ENCODE peak calls at places on chromosomes 1 and 21, in four cellular contexts. One of them, this sample, is unnamed.

GRCh38 chr1:191901651-191902050 is 256.6 kb upstream of the RGS18 start:
- DNase-seq in HepG2: no peak
- DNase-seq in GM12878: no peak
- DNase-seq in K562: no peak
- DNase-seq in this sample: no peak

GRCh38 chr1:233675893-233676292 is 62.0 kb downstream of the KCNK1 start:
- DNase-seq in GM12878: peak
- DNase-seq in K562: peak
- DNase-seq in HepG2: no peak
- DNase-seq in this sample: no peak

GRCh38 chr1:234853906-234854647 is 244.1 kb upstream of the IRF2BP2 start:
- DNase-seq in HepG2: no peak
- DNase-seq in K562: no peak
- DNase-seq in GM12878: no peak
- DNase-seq in this sample: no peak

GRCh38 chr1:107597290-107597689 is 367.7 kb downstream of the VAV3 start:
- DNase-seq in HepG2: peak
- DNase-seq in GM12878: no peak
- DNase-seq in K562: no peak
- DNase-seq in this sample: no peak

GRCh38 chr1:19187852-19188251 is 22.2 kb downstream of the UBR4 start:
- DNase-seq in K562: no peak
- DNase-seq in HepG2: no peak
- DNase-seq in GM12878: no peak
- DNase-seq in this sample: no peak

GRCh38 chr1:21670059-21670881 is 1.1 kb upstream of the RAP1GAP start:
- DNase-seq in K562: no peak
- DNase-seq in HepG2: no peak
- DNase-seq in GM12878: no peak
- DNase-seq in this sample: no peak

GRCh38 chr1:5705751-5706150 is 286.5 kb downstream of the NPHP4 start:
- DNase-seq in GM12878: no peak
- DNase-seq in HepG2: no peak
- DNase-seq in K562: no peak
- DNase-seq in this sample: no peak

GRCh38 chr1:70528591-70529333 is 117.7 kb downstream of the CTH start:
- DNase-seq in K562: peak
- DNase-seq in GM12878: no peak
- DNase-seq in HepG2: peak
- DNase-seq in this sample: peak

GRCh38 chr21:45590246-45590725 is 48.0 kb upstream of the SLC19A1 start:
- DNase-seq in GM12878: no peak
- DNase-seq in K562: peak
- DNase-seq in HepG2: no peak
- DNase-seq in this sample: peak

GRCh38 chr1:38197566-38197965 is 151.0 kb upstream of the POU3F1 start:
- DNase-seq in HepG2: no peak
- DNase-seq in K562: no peak
- DNase-seq in GM12878: no peak
- DNase-seq in this sample: no peak

GRCh38 chr21:33384851-33385331 is 18.3 kb upstream of the IFNGR2 start:
- DNase-seq in K562: no peak
- DNase-seq in HepG2: no peak
- DNase-seq in GM12878: no peak
- DNase-seq in this sample: no peak

GRCh38 chr21:33386222-33386784 is 16.9 kb upstream of the IFNGR2 start:
- DNase-seq in K562: peak
- DNase-seq in HepG2: no peak
- DNase-seq in GM12878: no peak
- DNase-seq in this sample: no peak

GRCh38 chr21:33388188-33388587 is 15.0 kb upstream of the IFNGR2 start:
- DNase-seq in HepG2: no peak
- DNase-seq in GM12878: no peak
- DNase-seq in K562: no peak
- DNase-seq in this sample: no peak

GRCh38 chr21:33380483-33380998 is 22.7 kb upstream of the IFNGR2 start:
- DNase-seq in HepG2: peak
- DNase-seq in GM12878: peak
- DNase-seq in K562: peak
- DNase-seq in this sample: no peak

DNA sequence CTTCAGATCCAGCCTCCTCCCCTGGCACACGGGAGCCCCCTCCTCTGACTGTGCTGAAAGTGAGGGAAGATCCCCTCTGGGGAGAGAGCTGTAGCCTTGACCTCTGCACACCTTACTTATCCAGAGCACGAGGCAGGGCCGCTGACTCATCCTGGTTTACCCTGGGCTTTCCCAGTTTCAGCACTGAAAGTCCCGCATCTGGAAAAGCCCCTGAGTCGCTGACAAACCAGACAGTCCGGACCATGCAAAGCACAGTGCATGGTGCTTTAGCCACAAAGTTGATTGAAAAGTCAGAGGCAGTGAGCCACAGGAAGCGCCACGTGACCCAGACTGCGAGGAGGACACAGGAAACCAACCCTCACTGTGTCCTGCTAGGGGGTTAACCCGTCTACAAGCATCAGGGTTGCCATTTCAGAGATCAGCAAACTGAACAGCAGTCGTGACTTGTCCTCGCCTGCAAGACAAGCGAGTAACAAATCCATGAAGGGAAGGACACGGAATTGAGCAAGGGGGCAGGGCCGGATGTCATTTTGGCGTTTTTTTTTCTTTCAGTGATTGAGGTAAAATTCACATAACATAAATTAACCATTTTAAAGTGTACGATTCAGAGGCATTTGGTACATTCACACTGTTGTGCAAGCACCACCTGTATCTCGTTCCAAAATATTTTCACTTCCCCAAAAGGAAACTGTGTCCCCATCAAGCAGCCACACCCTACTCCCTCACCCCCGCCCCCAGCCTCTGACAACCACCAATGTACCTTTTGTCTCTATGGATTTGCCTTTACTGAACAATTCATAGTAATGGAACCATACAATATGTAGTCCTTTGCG is 19.9 kb upstream of the IFNGR2 start:
- DNase-seq in K562: peak
- DNase-seq in HepG2: peak
- DNase-seq in GM12878: peak
- DNase-seq in this sample: no peak
- TF ChIP-seq ATF2 in K562: no peak
- TF ChIP-seq ATF2 in HepG2: peak
- TF ChIP-seq ATF2 in GM12878: peak
- TF ChIP-seq ATF2 in this sample: no peak

DNA sequence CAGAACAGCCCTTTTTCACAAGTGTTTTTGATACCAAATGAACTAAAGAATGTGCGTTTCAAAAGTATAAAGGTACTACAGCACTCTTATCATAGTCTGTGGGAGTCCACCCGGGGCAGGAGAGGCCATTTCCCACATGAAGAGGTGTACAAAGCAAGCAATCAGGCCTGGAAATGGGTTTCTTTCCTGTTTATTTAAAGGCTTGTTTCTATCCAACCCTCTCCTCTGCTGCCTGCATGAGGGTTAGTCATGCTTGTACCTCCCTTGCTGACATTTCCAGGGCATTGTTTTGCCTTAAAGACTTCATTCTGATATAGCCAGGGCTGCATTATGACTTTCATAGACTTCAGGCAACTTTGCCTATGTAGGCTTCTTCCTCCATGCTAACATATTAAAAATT is 11.6 kb downstream of the SELP start:
- DNase-seq in HepG2: no peak
- DNase-seq in GM12878: no peak
- DNase-seq in K562: no peak
- DNase-seq in this sample: no peak
- TF ChIP-seq SP1 in HepG2: no peak
- TF ChIP-seq SP1 in GM12878: no peak
- TF ChIP-seq SP1 in K562: no peak
- TF ChIP-seq SP1 in this sample: no peak

DNA sequence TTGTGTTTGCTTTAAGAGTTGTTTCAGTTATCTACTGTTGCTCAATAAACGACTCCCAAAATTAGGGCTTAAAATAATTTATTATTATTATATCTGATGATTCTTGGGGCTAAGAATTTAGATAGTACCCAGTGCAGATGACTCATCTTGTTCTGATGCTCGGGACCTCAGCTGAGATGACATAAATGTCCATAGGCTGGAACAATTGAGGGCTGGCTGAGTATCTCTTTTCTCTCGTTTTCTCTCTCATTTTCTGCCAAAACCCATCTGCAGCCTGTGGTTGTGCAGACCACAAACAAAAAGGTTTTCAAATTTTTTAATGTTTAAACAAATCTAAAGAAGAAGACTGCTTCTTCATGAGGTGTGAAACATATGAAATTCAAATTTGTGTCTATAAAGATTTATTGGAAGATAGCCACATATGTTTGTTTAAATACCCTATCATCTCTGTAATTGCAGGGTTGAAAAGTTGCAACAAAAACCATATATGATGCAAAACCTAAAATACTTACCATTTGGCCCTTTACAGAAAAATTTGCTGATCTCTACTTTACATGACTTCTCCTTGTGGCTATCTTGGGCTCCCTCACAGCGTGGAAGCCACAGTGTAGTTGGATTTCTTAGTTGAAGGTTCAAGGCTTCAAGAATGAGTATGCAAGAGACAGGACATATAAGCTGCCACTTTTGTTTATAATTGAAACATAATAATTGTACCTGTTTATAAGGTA is 14.8 kb upstream of the PTPRC start:
- DNase-seq in HepG2: no peak
- DNase-seq in GM12878: no peak
- DNase-seq in K562: no peak
- DNase-seq in this sample: no peak
- TF ChIP-seq GABPA in HepG2: no peak
- TF ChIP-seq GABPA in GM12878: no peak
- TF ChIP-seq GABPA in K562: no peak
- TF ChIP-seq GABPA in this sample: no peak

DNA sequence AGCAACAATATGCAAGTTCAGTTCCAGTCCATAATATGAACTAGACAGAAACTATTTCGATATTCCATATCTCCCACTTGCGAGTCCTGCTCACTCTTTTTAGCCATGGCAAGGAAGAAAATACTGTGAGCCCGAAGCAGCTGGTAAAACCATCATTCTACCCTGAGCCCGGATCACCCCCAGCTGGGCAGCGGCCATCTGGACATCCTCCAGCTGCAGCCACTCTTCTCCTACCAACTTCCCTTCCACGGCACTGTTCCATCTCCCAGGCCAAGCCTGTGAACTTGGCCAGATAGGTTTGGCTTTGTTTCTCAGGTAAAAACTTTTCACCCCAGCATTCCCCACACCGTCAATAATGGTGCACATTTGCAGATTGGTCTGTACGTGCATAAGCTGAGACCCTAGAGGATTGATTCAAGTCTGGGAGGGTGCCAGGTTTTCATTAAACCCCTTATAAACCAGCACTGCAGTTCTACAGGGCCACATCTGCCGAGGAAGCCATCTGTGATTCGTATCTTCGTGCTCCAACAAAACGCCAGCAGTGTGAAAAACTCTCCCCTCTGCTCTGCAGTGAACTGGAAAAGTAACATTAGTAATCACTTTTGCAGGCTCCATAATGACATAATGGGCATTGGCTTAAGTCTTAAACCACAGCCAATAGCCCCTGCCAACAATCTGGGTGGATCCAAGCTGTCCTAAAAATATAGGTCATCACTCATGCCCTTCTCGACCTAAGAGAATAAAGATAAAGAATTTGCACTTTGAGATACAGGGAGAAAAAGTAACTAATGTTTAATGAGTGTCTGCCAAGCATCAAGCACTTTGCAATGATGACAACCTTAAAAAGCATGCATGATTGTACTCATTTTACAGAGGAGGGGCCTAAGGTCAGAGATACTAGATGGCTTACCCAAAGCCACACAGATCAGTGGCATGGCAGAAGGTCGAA is 205.1 kb downstream of the PLPP3 start:
- DNase-seq in K562: no peak
- DNase-seq in HepG2: no peak
- DNase-seq in GM12878: no peak
- DNase-seq in this sample: no peak
- TF ChIP-seq ATF2 in K562: no peak
- TF ChIP-seq ATF2 in HepG2: no peak
- TF ChIP-seq ATF2 in GM12878: no peak
- TF ChIP-seq ATF2 in this sample: no peak

DNA sequence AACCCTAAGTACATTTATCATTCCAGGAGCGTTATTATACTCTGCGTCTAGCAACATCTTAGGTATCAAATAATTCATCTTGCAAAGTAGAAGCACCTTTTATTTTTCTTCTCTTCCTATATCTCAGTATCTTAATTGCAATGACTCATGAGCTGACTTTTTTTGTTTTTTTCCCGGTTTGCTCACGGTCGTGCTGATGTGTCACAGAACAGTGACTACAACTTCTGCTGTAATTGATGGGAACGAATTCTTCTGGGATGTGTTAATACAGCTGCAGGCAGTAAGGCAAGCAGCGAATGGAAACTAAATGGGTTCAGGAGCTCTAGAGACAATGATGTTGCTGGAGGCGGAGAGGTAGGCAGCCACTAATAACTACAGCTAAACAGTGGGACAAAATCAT is 89.8 kb upstream of the TMPRSS15 start:
- DNase-seq in K562: no peak
- DNase-seq in GM12878: no peak
- DNase-seq in HepG2: no peak
- DNase-seq in this sample: no peak
- TF ChIP-seq SP1 in K562: no peak
- TF ChIP-seq SP1 in GM12878: no peak
- TF ChIP-seq SP1 in HepG2: no peak
- TF ChIP-seq SP1 in this sample: no peak

GRCh38 chr1:198267921-198268320 is 111.1 kb downstream of the NEK7 start:
- DNase-seq in HepG2: no peak
- DNase-seq in K562: no peak
- DNase-seq in GM12878: no peak
- DNase-seq in this sample: no peak
- TF ChIP-seq GABPA in HepG2: no peak
- TF ChIP-seq GABPA in K562: no peak
- TF ChIP-seq GABPA in GM12878: no peak
- TF ChIP-seq GABPA in this sample: no peak

DNA sequence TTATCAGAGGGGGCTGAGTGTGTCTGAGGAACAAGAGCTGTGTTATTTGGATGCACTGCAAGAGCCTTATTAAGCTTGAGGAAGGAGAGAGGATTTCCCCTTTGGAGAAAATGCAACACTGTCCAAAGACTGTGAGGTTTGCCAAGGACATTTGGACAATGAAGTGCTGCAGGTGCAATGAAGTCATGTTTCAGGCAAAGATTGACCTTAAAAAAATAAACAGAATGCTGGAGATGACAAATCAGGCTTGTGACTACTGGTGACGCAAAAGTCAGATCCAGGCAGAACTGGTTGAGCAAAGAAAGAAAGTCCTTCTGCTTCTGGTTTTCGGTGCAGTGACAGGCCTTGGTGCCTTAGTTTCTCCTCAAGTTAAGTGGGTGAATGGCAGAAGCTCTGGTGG is 125.2 kb upstream of the KIAA0040 start:
- DNase-seq in K562: no peak
- DNase-seq in GM12878: no peak
- DNase-seq in HepG2: no peak
- DNase-seq in this sample: no peak
- TF ChIP-seq ATF2 in K562: no peak
- TF ChIP-seq ATF2 in GM12878: no peak
- TF ChIP-seq ATF2 in HepG2: no peak
- TF ChIP-seq ATF2 in this sample: no peak

DNA sequence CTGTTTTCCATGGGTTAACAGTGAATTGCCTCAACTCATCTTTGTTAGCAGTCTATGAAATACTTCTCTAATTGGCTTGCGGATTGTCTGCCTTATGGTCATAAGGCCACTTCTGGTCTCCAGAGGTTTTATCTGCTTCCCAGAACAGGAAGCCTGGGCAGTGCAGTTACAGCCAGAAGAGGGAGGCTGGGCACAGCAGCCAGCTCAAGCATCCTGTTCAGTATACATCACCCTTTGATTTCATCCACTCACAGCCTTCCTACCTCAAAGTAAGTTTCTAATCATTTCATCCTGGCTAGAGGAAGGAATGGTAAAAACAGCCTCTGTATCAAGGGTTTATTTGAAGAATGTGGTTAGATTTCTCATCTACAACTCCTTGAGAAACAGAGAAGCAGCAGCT is 311.5 kb upstream of the DEPDC1 start:
- DNase-seq in HepG2: no peak
- DNase-seq in GM12878: no peak
- DNase-seq in K562: no peak
- DNase-seq in this sample: no peak
- TF ChIP-seq SP1 in HepG2: no peak
- TF ChIP-seq SP1 in GM12878: no peak
- TF ChIP-seq SP1 in K562: no peak
- TF ChIP-seq SP1 in this sample: no peak